ENCODE peak calls at places on chromosome 6, in five cellular contexts. F is lung, K is uterus, L is stomach, M is heart left ventricle. E is an unnamed sample.

GRCh38 chr6:8958894-8959511 is 523.7 kb upstream of the SLC35B3 start:
- DNase-seq in F (no peak), K (no peak), L (no peak), M (no peak), E (no peak)

GRCh38 chr6:14638562-14638931 is 521.0 kb downstream of the CD83 start:
- DNase-seq in F (no peak), K (no peak), L (no peak), M (no peak), E (no peak)

GRCh38 chr6:3414704-3415453 is 42.0 kb downstream of the SLC22A23 start:
- DNase-seq in F (peak; percentile 59), K (no peak), L (no peak), M (no peak), E (no peak)

GRCh38 chr6:26028753-26029569 is 58.3 kb upstream of the HFE start:
- DNase-seq in F (no peak), K (no peak), L (no peak), M (no peak), E (no peak)

GRCh38 chr6:149043476-149044130 is 273.9 kb upstream of the TAB2 start:
- DNase-seq in F (no peak), K (no peak), L (no peak), M (no peak), E (no peak)

GRCh38 chr6:20876016-20876415 is 341.8 kb downstream of the CDKAL1 start:
- DNase-seq in F (no peak), K (no peak), L (no peak), M (no peak), E (no peak)

GRCh38 chr6:68958327-68958726 is 323.2 kb downstream of the ADGRB3 start:
- DNase-seq in F (no peak), K (no peak), L (no peak), M (no peak), E (no peak)

GRCh38 chr6:34189806-34190503 is 44.1 kb upstream of the GRM4 start:
- DNase-seq in F (no peak), K (no peak), L (no peak), M (no peak), E (no peak)

GRCh38 chr6:7073810-7074525 is 33.8 kb upstream of the RREB1 start:
- DNase-seq in F (no peak), K (no peak), L (peak; percentile 46), M (peak; percentile 32), E (no peak)

GRCh38 chr6:29107758-29108157 is at the start of gene OR2J3:
- DNase-seq in F (no peak), K (no peak), L (no peak), M (no peak), E (no peak)

GRCh38 chr6:148342146-148343027 is at the start of gene SASH1:
- DNase-seq in F (peak; percentile 58), K (peak; percentile 61), L (peak; percentile 57), M (peak; percentile 74), E (peak; percentile 61)

GRCh38 chr6:13175759-13176158 is 152.6 kb downstream of the TBC1D7 start:
- DNase-seq in F (no peak), K (no peak), L (no peak), M (no peak), E (no peak)

GRCh38 chr6:137173501-137173900 is at the start of gene IL22RA2:
- DNase-seq in F (no peak), K (no peak), L (no peak), M (no peak), E (no peak)

GRCh38 chr6:137181876-137182653 is 8.6 kb upstream of the IL22RA2 start:
- DNase-seq in F (no peak), K (no peak), L (no peak), M (no peak), E (no peak)

GRCh38 chr6:137176729-137177128 is 3.3 kb upstream of the IL22RA2 start:
- DNase-seq in F (no peak), K (no peak), L (no peak), M (no peak), E (no peak)

GRCh38 chr6:137175157-137175889 is 1.9 kb upstream of the IL22RA2 start:
- DNase-seq in F (no peak), K (no peak), L (no peak), M (no peak), E (no peak)

DNA sequence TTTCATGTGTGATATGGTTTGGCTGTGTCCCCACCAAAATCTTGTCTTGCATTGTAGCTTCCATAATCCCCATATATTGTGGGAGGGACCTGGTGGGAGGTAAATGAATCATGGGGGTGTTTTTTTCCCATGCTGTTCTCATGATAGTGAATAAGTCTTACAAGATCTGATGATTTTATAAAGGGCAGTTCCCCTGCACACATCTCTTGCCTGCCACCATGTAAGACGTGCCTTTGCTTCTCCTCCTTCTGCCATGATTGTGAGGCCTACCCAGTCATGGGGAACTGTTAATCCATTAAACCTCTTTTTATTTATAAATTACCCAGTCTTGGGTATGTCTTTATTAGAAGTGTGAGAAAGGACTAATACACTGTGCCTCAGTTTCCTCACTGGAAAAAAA is 4.2 kb upstream of the IL22RA2 start:
- DNase-seq in F (no peak), K (no peak), L (no peak), M (no peak), E (no peak)
- H3K9me3 ChIP-seq in F (peaks cover 5% of the 10 kb centered on the region), K (no peaks in the 10 kb centered on the region), L (no peaks in the 10 kb centered on the region), M (peaks cover 6% of the 10 kb centered on the region), E (no peaks in the 10 kb centered on the region)

GRCh38 chr6:66159937-66160336 is 452.9 kb upstream of the EYS start:
- DNase-seq in F (no peak), K (no peak), L (no peak), M (no peak), E (no peak)

DNA sequence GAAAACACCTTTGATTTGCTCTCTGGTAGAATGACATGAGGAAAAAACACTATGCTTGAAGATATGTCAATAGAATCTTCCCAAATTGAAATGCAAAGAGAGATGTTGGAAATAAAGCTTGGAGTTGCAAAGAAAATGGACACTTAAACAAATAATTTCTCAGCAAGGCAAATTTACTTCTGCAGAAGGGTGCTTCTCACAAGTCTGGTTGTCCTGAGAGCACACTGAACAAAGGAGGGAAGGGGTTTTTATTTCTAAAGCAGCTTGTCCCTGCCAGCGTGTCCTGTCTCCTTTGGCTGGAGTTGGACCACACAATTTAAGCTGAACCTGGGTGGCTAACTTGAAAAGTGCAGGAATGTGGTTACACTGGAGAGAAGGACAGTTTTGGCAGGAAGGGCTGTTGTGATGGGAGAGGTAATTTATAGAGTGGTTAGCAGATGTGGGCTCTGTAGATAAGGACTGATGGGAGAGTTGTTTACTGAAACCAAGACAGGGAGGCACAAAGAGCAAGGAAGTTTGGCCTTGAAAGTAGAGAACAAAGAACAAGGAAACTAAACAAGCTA is 454.6 kb upstream of the EYS start:
- DNase-seq in F (no peak), K (no peak), L (no peak), M (no peak), E (no peak)
- H3K9me3 ChIP-seq in F (peaks cover 14% of the 10 kb centered on the region), K (no peaks in the 10 kb centered on the region), L (no peaks in the 10 kb centered on the region), M (no peaks in the 10 kb centered on the region), E (no peaks in the 10 kb centered on the region)

GRCh38 chr6:313917-314316 is 21.6 kb downstream of the DUSP22 start:
- DNase-seq in F (no peak), K (no peak), L (no peak), M (no peak), E (no peak)

GRCh38 chr6:315226-315625 is 22.9 kb downstream of the DUSP22 start:
- DNase-seq in F (no peak), K (no peak), L (no peak), M (no peak), E (no peak)

GRCh38 chr6:310671-311070 is 18.4 kb downstream of the DUSP22 start:
- DNase-seq in F (no peak), K (no peak), L (no peak), M (no peak), E (no peak)

GRCh38 chr6:311679-312220 is 19.5 kb downstream of the DUSP22 start:
- DNase-seq in F (no peak), K (no peak), L (no peak), M (peak; percentile 54), E (no peak)

GRCh38 chr6:312704-313485 is 20.6 kb downstream of the DUSP22 start:
- DNase-seq in F (no peak), K (no peak), L (no peak), M (no peak), E (no peak)
- H3K9me3 ChIP-seq in F (no peaks in the 10 kb centered on the region), K (no peaks in the 10 kb centered on the region), L (no peaks in the 10 kb centered on the region), M (no peaks in the 10 kb centered on the region), E (no peaks in the 10 kb centered on the region)

DNA sequence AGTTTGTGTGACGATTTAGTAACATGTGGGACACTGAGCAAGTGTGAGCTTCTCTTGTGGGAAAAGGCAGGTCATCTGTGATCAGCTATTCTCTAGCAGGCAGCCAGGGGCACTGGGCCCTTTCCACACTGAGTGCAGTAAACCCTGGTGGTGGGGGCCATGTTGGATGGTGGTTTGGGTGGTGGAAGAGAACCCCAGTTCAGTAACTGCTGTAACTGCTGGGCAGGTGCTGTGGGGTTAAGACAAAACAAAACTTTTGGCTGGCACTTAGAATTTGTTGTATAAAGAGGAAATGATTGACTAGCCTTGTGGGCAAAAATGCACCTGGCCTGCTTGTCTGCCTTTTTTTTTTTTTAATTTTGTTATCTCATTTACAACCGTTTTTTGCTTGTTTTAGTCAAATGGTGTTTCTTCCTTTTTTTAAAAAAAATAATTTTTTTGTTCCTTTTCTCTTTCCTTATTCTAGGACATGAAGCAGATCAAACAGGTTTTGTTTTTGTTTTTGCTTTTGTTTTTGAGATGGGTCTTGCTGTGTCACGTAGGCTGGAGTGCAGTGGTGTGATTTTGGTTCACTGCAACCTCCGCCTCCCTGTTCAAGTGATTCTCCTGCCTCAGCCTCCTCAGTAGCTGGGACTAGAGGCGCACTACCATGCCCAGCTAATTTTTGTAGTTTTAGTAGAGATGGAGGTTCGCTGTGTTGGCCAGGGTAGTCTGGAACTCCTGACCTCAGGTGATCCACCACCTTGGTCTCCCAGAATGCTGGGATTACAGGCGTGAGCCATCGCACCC is 59.8 kb downstream of the IGF2R start:
- DNase-seq in F (peak; percentile 20), K (no peak), L (no peak), M (no peak), E (no peak)
- H3K9me3 ChIP-seq in F (no peaks in the 10 kb centered on the region), K (no peaks in the 10 kb centered on the region), L (no peaks in the 10 kb centered on the region), M (no peaks in the 10 kb centered on the region), E (no peaks in the 10 kb centered on the region)

GRCh38 chr6:145731432-145731831 is 3.9 kb downstream of the EPM2A start:
- DNase-seq in F (no peak), K (no peak), L (no peak), M (no peak), E (no peak)
- H3K9me3 ChIP-seq in F (peaks cover 4% of the 10 kb centered on the region), K (no peaks in the 10 kb centered on the region), L (no peaks in the 10 kb centered on the region), M (no peaks in the 10 kb centered on the region), E (no peaks in the 10 kb centered on the region)

GRCh38 chr6:169997187-169997929 is 245.9 kb downstream of the ERMARD start:
- DNase-seq in F (no peak), K (no peak), L (no peak), M (no peak), E (no peak)

GRCh38 chr6:169997930-169998218 is 246.5 kb downstream of the ERMARD start:
- DNase-seq in F (no peak), K (no peak), L (no peak), M (no peak), E (no peak)

GRCh38 chr6:169998457-169998856 is 247.0 kb downstream of the ERMARD start:
- DNase-seq in F (no peak), K (no peak), L (no peak), M (no peak), E (no peak)

GRCh38 chr6:170000071-170000843 is 248.8 kb downstream of the ERMARD start:
- DNase-seq in F (no peak), K (no peak), L (no peak), M (no peak), E (no peak)

GRCh38 chr6:169999367-169999766 is 247.9 kb downstream of the ERMARD start:
- DNase-seq in F (no peak), K (no peak), L (no peak), M (no peak), E (no peak)
- H3K9me3 ChIP-seq in F (peaks cover 19% of the 10 kb centered on the region), K (no peaks in the 10 kb centered on the region), L (no peaks in the 10 kb centered on the region), M (no peaks in the 10 kb centered on the region), E (no peaks in the 10 kb centered on the region)